ENCODE peak calls at places on chromosomes 3 and 15, in four cellular contexts. One of them, this sample, is unnamed. For H3K27me3 and H3K4me1, the result is how much of the 10 kb centered on the place peaks cover.

GRCh38 chr15:72237286-72238224 is 6.6 kb upstream of the PKM start:
- DNase-seq in pancreas: peak
- DNase-seq in gastrocnemius medialis: peak
- DNase-seq in IMR-90: peak
- DNase-seq in this sample: peak

GRCh38 chr3:51716805-51717204 is 9.9 kb downstream of the GRM2 start:
- DNase-seq in pancreas: no peak
- DNase-seq in IMR-90: no peak
- DNase-seq in gastrocnemius medialis: no peak
- DNase-seq in this sample: no peak

GRCh38 chr3:115233021-115233420 is 85.9 kb upstream of the ZBTB20 start:
- DNase-seq in IMR-90: peak
- DNase-seq in pancreas: no peak
- DNase-seq in gastrocnemius medialis: no peak
- DNase-seq in this sample: no peak

GRCh38 chr3:156474560-156475389 is 80.1 kb downstream of the SSR3 start:
- DNase-seq in gastrocnemius medialis: no peak
- DNase-seq in pancreas: no peak
- DNase-seq in IMR-90: no peak
- DNase-seq in this sample: no peak

GRCh38 chr3:174153875-174154274 is 705.3 kb upstream of the NAALADL2 start:
- DNase-seq in IMR-90: peak
- DNase-seq in pancreas: no peak
- DNase-seq in gastrocnemius medialis: no peak
- DNase-seq in this sample: no peak

GRCh38 chr3:4350789-4351163 is 47.6 kb downstream of the SETMAR start:
- DNase-seq in pancreas: peak
- DNase-seq in IMR-90: peak
- DNase-seq in gastrocnemius medialis: peak
- DNase-seq in this sample: peak

GRCh38 chr3:1082024-1082633 is 10.7 kb upstream of the CNTN6 start:
- DNase-seq in pancreas: peak
- DNase-seq in gastrocnemius medialis: no peak
- DNase-seq in IMR-90: peak
- DNase-seq in this sample: no peak

GRCh38 chr3:192130534-192131132 is 596.7 kb downstream of the FGF12 start:
- DNase-seq in IMR-90: peak
- DNase-seq in pancreas: peak
- DNase-seq in gastrocnemius medialis: peak
- DNase-seq in this sample: peak

GRCh38 chr15:40161693-40162401 is 978 bp downstream of the BUB1B start:
- DNase-seq in pancreas: no peak
- DNase-seq in gastrocnemius medialis: no peak
- DNase-seq in IMR-90: no peak
- DNase-seq in this sample: peak

GRCh38 chr3:151912041-151912440 is 38.6 kb downstream of the SUCNR1 start:
- DNase-seq in IMR-90: peak
- DNase-seq in gastrocnemius medialis: no peak
- DNase-seq in pancreas: no peak
- DNase-seq in this sample: no peak

GRCh38 chr3:105401691-105402149 is 35.0 kb downstream of the ALCAM start:
- DNase-seq in pancreas: no peak
- DNase-seq in gastrocnemius medialis: no peak
- DNase-seq in IMR-90: peak
- DNase-seq in this sample: no peak

GRCh38 chr15:41790756-41791546 is 16.7 kb downstream of the MAPKBP1 start:
- DNase-seq in IMR-90: peak
- DNase-seq in pancreas: no peak
- DNase-seq in gastrocnemius medialis: no peak
- DNase-seq in this sample: peak

GRCh38 chr3:34008191-34008590 is 209.8 kb downstream of the PDCD6IP start:
- DNase-seq in pancreas: no peak
- DNase-seq in gastrocnemius medialis: no peak
- DNase-seq in IMR-90: peak
- DNase-seq in this sample: no peak

GRCh38 chr3:163753033-163753432 is 1325.3 kb downstream of the SI start:
- DNase-seq in IMR-90: no peak
- DNase-seq in pancreas: no peak
- DNase-seq in gastrocnemius medialis: no peak
- DNase-seq in this sample: no peak

GRCh38 chr3:45885979-45886711 is at the start of gene CCR9:
- DNase-seq in gastrocnemius medialis: no peak
- DNase-seq in IMR-90: no peak
- DNase-seq in pancreas: no peak
- DNase-seq in this sample: peak

GRCh38 chr15:101141926-101142527 is 109.8 kb downstream of the CHSY1 start:
- DNase-seq in pancreas: no peak
- DNase-seq in IMR-90: no peak
- DNase-seq in gastrocnemius medialis: no peak
- DNase-seq in this sample: no peak

GRCh38 chr15:40097968-40098476 is 10.7 kb downstream of the BMF start:
- DNase-seq in IMR-90: no peak
- DNase-seq in pancreas: peak
- DNase-seq in gastrocnemius medialis: peak
- DNase-seq in this sample: peak

GRCh38 chr3:77917225-77917624 is 877.3 kb downstream of the ROBO2 start:
- DNase-seq in pancreas: no peak
- DNase-seq in gastrocnemius medialis: no peak
- DNase-seq in IMR-90: no peak
- DNase-seq in this sample: no peak

GRCh38 chr3:45035441-45036301 is 9.6 kb downstream of the CLEC3B start:
- DNase-seq in pancreas: no peak
- DNase-seq in IMR-90: peak
- DNase-seq in gastrocnemius medialis: no peak
- DNase-seq in this sample: peak

GRCh38 chr3:186790261-186790981 is 7.0 kb downstream of the EIF4A2 start:
- DNase-seq in IMR-90: peak
- DNase-seq in pancreas: no peak
- DNase-seq in gastrocnemius medialis: no peak
- DNase-seq in this sample: no peak

GRCh38 chr3:11582123-11582968 is 61.4 kb downstream of the VGLL4 start:
- DNase-seq in IMR-90: peak
- DNase-seq in gastrocnemius medialis: peak
- DNase-seq in pancreas: peak
- DNase-seq in this sample: peak

GRCh38 chr3:175659951-175660350 is 800.8 kb downstream of the NAALADL2 start:
- DNase-seq in gastrocnemius medialis: no peak
- DNase-seq in IMR-90: no peak
- DNase-seq in pancreas: no peak
- DNase-seq in this sample: no peak

GRCh38 chr15:49460411-49460941 is 37.4 kb downstream of the FGF7 start:
- DNase-seq in IMR-90: no peak
- DNase-seq in pancreas: no peak
- DNase-seq in gastrocnemius medialis: no peak
- DNase-seq in this sample: no peak

GRCh38 chr3:156483961-156484787 is 70.7 kb downstream of the SSR3 start:
- DNase-seq in gastrocnemius medialis: no peak
- DNase-seq in pancreas: no peak
- DNase-seq in IMR-90: peak
- DNase-seq in this sample: peak

GRCh38 chr3:24832878-24833277 is 338.2 kb upstream of the THRB start:
- DNase-seq in pancreas: no peak
- DNase-seq in IMR-90: no peak
- DNase-seq in gastrocnemius medialis: no peak
- DNase-seq in this sample: no peak

GRCh38 chr3:24838533-24838932 is 343.9 kb upstream of the THRB start:
- DNase-seq in IMR-90: no peak
- DNase-seq in gastrocnemius medialis: no peak
- DNase-seq in pancreas: no peak
- DNase-seq in this sample: no peak

GRCh38 chr3:24834442-24834841 is 339.8 kb upstream of the THRB start:
- DNase-seq in pancreas: no peak
- DNase-seq in gastrocnemius medialis: no peak
- DNase-seq in IMR-90: no peak
- DNase-seq in this sample: no peak

DNA sequence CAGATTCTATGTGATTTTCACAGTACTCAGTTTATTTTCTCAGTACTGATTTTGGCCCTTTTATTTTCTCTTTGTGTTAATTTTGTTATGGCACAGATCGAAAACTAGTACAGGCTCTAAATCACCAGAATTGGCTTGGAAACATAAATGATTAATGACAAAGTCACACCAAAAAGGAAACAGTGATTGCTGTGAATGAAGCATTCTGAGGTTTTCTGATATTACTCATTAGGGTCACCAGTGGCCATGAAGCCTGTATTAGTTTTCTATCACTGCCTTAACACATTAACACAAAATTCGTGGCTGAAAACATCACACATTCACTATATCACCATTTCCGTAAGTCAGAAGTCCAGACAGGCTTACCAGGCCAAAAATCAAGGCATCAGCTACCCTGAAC is 343.0 kb upstream of the THRB start:
- DNase-seq in pancreas: no peak
- DNase-seq in gastrocnemius medialis: no peak
- DNase-seq in IMR-90: no peak
- DNase-seq in this sample: no peak
- H3K27me3 ChIP-seq in pancreas: under half
- H3K27me3 ChIP-seq in gastrocnemius medialis: under half
- H3K27me3 ChIP-seq in IMR-90: under half
- H3K27me3 ChIP-seq in this sample: under half

GRCh38 chr15:67134577-67135492 is 69.4 kb downstream of the SMAD3 start:
- DNase-seq in IMR-90: no peak
- DNase-seq in gastrocnemius medialis: no peak
- DNase-seq in pancreas: no peak
- DNase-seq in this sample: no peak

GRCh38 chr15:67133026-67133425 is 67.6 kb downstream of the SMAD3 start:
- DNase-seq in gastrocnemius medialis: no peak
- DNase-seq in pancreas: no peak
- DNase-seq in IMR-90: no peak
- DNase-seq in this sample: no peak

GRCh38 chr15:67132276-67132675 is 66.9 kb downstream of the SMAD3 start:
- DNase-seq in gastrocnemius medialis: no peak
- DNase-seq in IMR-90: no peak
- DNase-seq in pancreas: no peak
- DNase-seq in this sample: no peak

GRCh38 chr15:67135494-67135893 is 70.1 kb downstream of the SMAD3 start:
- DNase-seq in pancreas: no peak
- DNase-seq in IMR-90: peak
- DNase-seq in gastrocnemius medialis: no peak
- DNase-seq in this sample: peak

GRCh38 chr15:67133738-67134576 is 68.6 kb downstream of the SMAD3 start:
- DNase-seq in pancreas: no peak
- DNase-seq in gastrocnemius medialis: no peak
- DNase-seq in IMR-90: peak
- DNase-seq in this sample: peak
- H3K4me1 ChIP-seq in pancreas: half or more
- H3K4me1 ChIP-seq in gastrocnemius medialis: half or more
- H3K4me1 ChIP-seq in IMR-90: half or more
- H3K4me1 ChIP-seq in this sample: under half

GRCh38 chr15:66130496-66131014 is 123.0 kb downstream of the MEGF11 start:
- DNase-seq in gastrocnemius medialis: no peak
- DNase-seq in pancreas: no peak
- DNase-seq in IMR-90: no peak
- DNase-seq in this sample: no peak
- H3K27me3 ChIP-seq in gastrocnemius medialis: under half
- H3K27me3 ChIP-seq in pancreas: under half
- H3K27me3 ChIP-seq in IMR-90: half or more
- H3K27me3 ChIP-seq in this sample: under half

DNA sequence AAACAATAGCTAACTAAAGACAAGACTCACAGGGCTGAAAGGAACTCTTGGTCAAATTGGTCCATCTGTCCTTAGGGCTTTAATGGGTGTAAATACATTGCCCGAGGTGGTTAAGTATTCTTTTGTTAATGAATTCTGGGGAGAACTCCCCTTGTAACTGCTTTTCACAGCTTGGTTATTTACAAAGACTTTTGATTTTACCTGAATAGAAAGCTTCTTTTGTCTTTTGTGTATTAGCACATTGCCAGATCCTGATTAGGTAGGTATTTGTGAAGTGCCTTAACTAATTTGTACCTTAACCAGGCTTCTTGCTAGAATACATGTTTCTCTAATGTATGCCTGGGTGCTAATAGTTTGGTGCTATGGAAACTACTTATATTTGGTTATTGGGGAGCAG is 14.0 kb downstream of the CHD2 start:
- DNase-seq in IMR-90: no peak
- DNase-seq in gastrocnemius medialis: no peak
- DNase-seq in pancreas: no peak
- DNase-seq in this sample: no peak
- H3K4me1 ChIP-seq in IMR-90: under half
- H3K4me1 ChIP-seq in gastrocnemius medialis: half or more
- H3K4me1 ChIP-seq in pancreas: under half
- H3K4me1 ChIP-seq in this sample: under half

DNA sequence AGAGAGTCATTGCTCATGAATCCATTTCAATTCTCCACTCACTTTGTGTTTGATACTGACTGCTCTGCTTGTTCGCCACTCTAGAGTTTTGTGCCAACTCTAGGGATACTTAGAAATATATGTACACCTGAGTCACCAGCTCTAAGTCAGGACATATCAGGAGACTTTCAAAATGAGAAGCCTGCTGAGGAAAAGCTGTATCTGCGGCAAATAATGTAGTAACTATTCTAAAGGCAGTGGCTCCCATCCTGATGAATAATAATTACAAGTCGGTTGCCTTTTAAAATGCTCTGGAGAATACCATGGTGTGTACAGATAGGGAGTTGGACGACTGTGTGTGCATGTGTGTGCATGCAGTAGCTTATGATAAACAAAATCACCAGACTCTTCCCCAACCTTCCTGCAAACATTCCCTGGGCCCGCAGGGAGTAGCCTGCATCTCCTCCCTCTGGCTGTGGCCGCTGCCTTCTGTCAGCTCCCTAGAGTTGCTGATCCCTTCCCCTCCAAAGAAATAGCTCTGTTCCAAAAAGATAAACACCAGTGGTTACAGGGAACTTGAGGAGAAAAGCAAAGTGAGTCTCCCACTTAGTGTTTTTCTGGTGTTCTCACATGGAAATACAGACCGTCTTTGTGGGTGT is 346.3 kb upstream of the UMPS start:
- DNase-seq in IMR-90: no peak
- DNase-seq in pancreas: no peak
- DNase-seq in gastrocnemius medialis: no peak
- DNase-seq in this sample: no peak
- H3K27me3 ChIP-seq in IMR-90: under half
- H3K27me3 ChIP-seq in pancreas: under half
- H3K27me3 ChIP-seq in gastrocnemius medialis: under half
- H3K27me3 ChIP-seq in this sample: under half

DNA sequence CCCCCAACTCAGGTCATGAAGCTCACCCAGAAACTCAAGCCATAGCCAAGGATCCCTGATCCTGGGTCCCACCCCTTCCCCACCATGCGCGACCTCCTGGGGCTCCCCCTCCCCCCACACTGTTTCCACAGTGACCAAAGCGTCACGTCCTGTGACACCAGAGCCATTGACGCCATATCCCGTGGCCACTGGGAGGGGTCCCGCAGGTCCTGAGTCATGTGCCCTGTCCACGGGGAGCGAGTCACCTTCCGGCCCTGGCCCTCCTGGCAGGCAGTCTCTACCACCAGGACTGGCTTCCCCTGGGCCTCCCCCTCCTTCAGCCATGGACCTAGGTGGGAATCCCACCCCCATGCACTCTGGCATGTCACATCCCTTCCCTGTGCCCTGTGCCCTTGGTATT is 15.6 kb downstream of the SEMA3F start:
- DNase-seq in IMR-90: peak
- DNase-seq in gastrocnemius medialis: no peak
- DNase-seq in pancreas: no peak
- DNase-seq in this sample: no peak
- H3K4me1 ChIP-seq in IMR-90: under half
- H3K4me1 ChIP-seq in gastrocnemius medialis: half or more
- H3K4me1 ChIP-seq in pancreas: under half
- H3K4me1 ChIP-seq in this sample: under half

This sample was measured in small intestine.